ENCODE peak calls at places on chromosome 1, in ten cellular contexts. One of them, this sample, is unnamed.

GRCh38 chr1:119743776-119744597 is 24.7 kb downstream of the HMGCS2 start:
- DNase-seq in gastrocnemius medialis: no peak
- DNase-seq in esophagus squamous epithelium: no peak
- DNase-seq in vagina: no peak
- DNase-seq in H1: peak
- DNase-seq in IMR-90: peak
- DNase-seq in right lobe of liver: peak
- DNase-seq in HCT116: peak
- DNase-seq in heart left ventricle: no peak
- DNase-seq in tibial nerve: peak
- DNase-seq in this sample: peak

GRCh38 chr1:110210604-110211502 is 739 bp downstream of the KCNC4 start:
- DNase-seq in H1: peak
- DNase-seq in vagina: no peak
- DNase-seq in heart left ventricle: peak
- DNase-seq in gastrocnemius medialis: no peak
- DNase-seq in IMR-90: no peak
- DNase-seq in tibial nerve: no peak
- DNase-seq in right lobe of liver: no peak
- DNase-seq in HCT116: no peak
- DNase-seq in esophagus squamous epithelium: no peak
- DNase-seq in this sample: peak

GRCh38 chr1:24321712-24322635 is 2.8 kb downstream of the GRHL3 start:
- DNase-seq in H1: no peak
- DNase-seq in esophagus squamous epithelium: no peak
- DNase-seq in IMR-90: peak
- DNase-seq in heart left ventricle: peak
- DNase-seq in tibial nerve: no peak
- DNase-seq in vagina: no peak
- DNase-seq in HCT116: peak
- DNase-seq in gastrocnemius medialis: peak
- DNase-seq in right lobe of liver: peak
- DNase-seq in this sample: no peak

GRCh38 chr1:57061369-57061768 is 95.6 kb upstream of the C8B start:
- DNase-seq in IMR-90: peak
- DNase-seq in H1: no peak
- DNase-seq in vagina: no peak
- DNase-seq in esophagus squamous epithelium: no peak
- DNase-seq in HCT116: no peak
- DNase-seq in right lobe of liver: no peak
- DNase-seq in tibial nerve: no peak
- DNase-seq in heart left ventricle: no peak
- DNase-seq in gastrocnemius medialis: no peak
- DNase-seq in this sample: peak

GRCh38 chr1:109299087-109299983 is 7.5 kb downstream of the MYBPHL start:
- DNase-seq in H1: no peak
- DNase-seq in HCT116: no peak
- DNase-seq in esophagus squamous epithelium: no peak
- DNase-seq in vagina: no peak
- DNase-seq in tibial nerve: peak
- DNase-seq in gastrocnemius medialis: peak
- DNase-seq in heart left ventricle: peak
- DNase-seq in right lobe of liver: no peak
- DNase-seq in IMR-90: peak
- DNase-seq in this sample: no peak

GRCh38 chr1:104919188-104919587 is 1169.5 kb downstream of the AMY1C start:
- DNase-seq in IMR-90: no peak
- DNase-seq in HCT116: no peak
- DNase-seq in gastrocnemius medialis: no peak
- DNase-seq in H1: no peak
- DNase-seq in vagina: no peak
- DNase-seq in heart left ventricle: no peak
- DNase-seq in esophagus squamous epithelium: no peak
- DNase-seq in tibial nerve: no peak
- DNase-seq in right lobe of liver: no peak
- DNase-seq in this sample: no peak

GRCh38 chr1:1205769-1206375 is 520 bp downstream of the TNFRSF18 start:
- DNase-seq in HCT116: no peak
- DNase-seq in heart left ventricle: peak
- DNase-seq in gastrocnemius medialis: no peak
- DNase-seq in tibial nerve: no peak
- DNase-seq in IMR-90: no peak
- DNase-seq in esophagus squamous epithelium: no peak
- DNase-seq in vagina: no peak
- DNase-seq in H1: no peak
- DNase-seq in right lobe of liver: peak
- DNase-seq in this sample: no peak

GRCh38 chr1:55702064-55702463 is 486.9 kb upstream of the USP24 start:
- DNase-seq in H1: no peak
- DNase-seq in esophagus squamous epithelium: no peak
- DNase-seq in HCT116: peak
- DNase-seq in IMR-90: no peak
- DNase-seq in tibial nerve: no peak
- DNase-seq in vagina: no peak
- DNase-seq in right lobe of liver: no peak
- DNase-seq in gastrocnemius medialis: no peak
- DNase-seq in heart left ventricle: no peak
- DNase-seq in this sample: no peak

GRCh38 chr1:151807131-151807530 is 1.9 kb upstream of the LINGO4 start:
- DNase-seq in IMR-90: no peak
- DNase-seq in right lobe of liver: no peak
- DNase-seq in gastrocnemius medialis: peak
- DNase-seq in vagina: no peak
- DNase-seq in H1: no peak
- DNase-seq in esophagus squamous epithelium: no peak
- DNase-seq in HCT116: no peak
- DNase-seq in tibial nerve: no peak
- DNase-seq in heart left ventricle: no peak
- DNase-seq in this sample: no peak

GRCh38 chr1:109994654-109995053 is 10.1 kb downstream of the AHCYL1 start:
- DNase-seq in H1: no peak
- DNase-seq in tibial nerve: no peak
- DNase-seq in vagina: no peak
- DNase-seq in IMR-90: no peak
- DNase-seq in right lobe of liver: no peak
- DNase-seq in HCT116: no peak
- DNase-seq in heart left ventricle: no peak
- DNase-seq in gastrocnemius medialis: no peak
- DNase-seq in esophagus squamous epithelium: no peak
- DNase-seq in this sample: no peak

GRCh38 chr1:10045480-10046355 is 13.0 kb downstream of the UBE4B start:
- DNase-seq in right lobe of liver: peak
- DNase-seq in H1: no peak
- DNase-seq in esophagus squamous epithelium: no peak
- DNase-seq in vagina: no peak
- DNase-seq in tibial nerve: no peak
- DNase-seq in IMR-90: peak
- DNase-seq in gastrocnemius medialis: peak
- DNase-seq in HCT116: no peak
- DNase-seq in heart left ventricle: no peak
- DNase-seq in this sample: peak

GRCh38 chr1:50667272-50667671 is 244.0 kb upstream of the DMRTA2 start:
- DNase-seq in H1: no peak
- DNase-seq in vagina: no peak
- DNase-seq in esophagus squamous epithelium: no peak
- DNase-seq in tibial nerve: no peak
- DNase-seq in gastrocnemius medialis: no peak
- DNase-seq in IMR-90: no peak
- DNase-seq in HCT116: no peak
- DNase-seq in right lobe of liver: no peak
- DNase-seq in heart left ventricle: no peak
- DNase-seq in this sample: no peak

GRCh38 chr1:46203738-46204405 is 738 bp downstream of the LURAP1 start:
- DNase-seq in gastrocnemius medialis: no peak
- DNase-seq in right lobe of liver: no peak
- DNase-seq in H1: no peak
- DNase-seq in heart left ventricle: no peak
- DNase-seq in IMR-90: no peak
- DNase-seq in tibial nerve: no peak
- DNase-seq in HCT116: no peak
- DNase-seq in esophagus squamous epithelium: no peak
- DNase-seq in vagina: no peak
- DNase-seq in this sample: no peak

GRCh38 chr1:235056937-235057336 is 71.7 kb downstream of the TOMM20 start:
- DNase-seq in heart left ventricle: no peak
- DNase-seq in vagina: no peak
- DNase-seq in gastrocnemius medialis: peak
- DNase-seq in esophagus squamous epithelium: no peak
- DNase-seq in tibial nerve: no peak
- DNase-seq in H1: no peak
- DNase-seq in right lobe of liver: no peak
- DNase-seq in IMR-90: no peak
- DNase-seq in HCT116: no peak
- DNase-seq in this sample: no peak

DNA sequence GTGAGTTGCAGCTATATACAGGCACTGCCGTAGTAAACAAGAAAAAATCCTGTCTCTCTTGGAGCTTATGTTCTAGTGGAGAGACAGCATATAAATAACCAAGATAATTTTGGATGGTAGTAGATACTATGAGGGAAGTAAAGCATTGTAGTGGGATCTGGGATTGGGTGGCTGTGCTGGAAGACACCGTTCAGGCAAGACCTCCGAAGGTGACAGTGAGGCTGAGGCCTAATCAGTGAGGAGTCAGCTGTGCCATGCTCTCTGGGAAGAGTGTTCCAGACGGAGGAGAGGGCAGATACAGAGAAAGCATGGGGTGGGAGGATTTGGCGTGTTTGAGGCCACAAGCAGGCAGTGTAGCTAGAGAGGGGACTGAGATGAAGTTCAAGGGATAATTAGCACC is 6.0 kb downstream of the TMEM222 start:
- DNase-seq in IMR-90: no peak
- DNase-seq in H1: no peak
- DNase-seq in heart left ventricle: no peak
- DNase-seq in esophagus squamous epithelium: no peak
- DNase-seq in HCT116: no peak
- DNase-seq in vagina: no peak
- DNase-seq in tibial nerve: no peak
- DNase-seq in right lobe of liver: no peak
- DNase-seq in gastrocnemius medialis: no peak
- DNase-seq in this sample: no peak
- TF ChIP-seq CTCF in IMR-90: no peak
- TF ChIP-seq CTCF in H1: no peak
- TF ChIP-seq CTCF in heart left ventricle: no peak
- TF ChIP-seq CTCF in esophagus squamous epithelium: no peak
- TF ChIP-seq CTCF in HCT116: no peak
- TF ChIP-seq CTCF in vagina: no peak
- TF ChIP-seq CTCF in tibial nerve: no peak
- TF ChIP-seq CTCF in right lobe of liver: no peak
- TF ChIP-seq CTCF in gastrocnemius medialis: no peak
- TF ChIP-seq CTCF in this sample: no peak

DNA sequence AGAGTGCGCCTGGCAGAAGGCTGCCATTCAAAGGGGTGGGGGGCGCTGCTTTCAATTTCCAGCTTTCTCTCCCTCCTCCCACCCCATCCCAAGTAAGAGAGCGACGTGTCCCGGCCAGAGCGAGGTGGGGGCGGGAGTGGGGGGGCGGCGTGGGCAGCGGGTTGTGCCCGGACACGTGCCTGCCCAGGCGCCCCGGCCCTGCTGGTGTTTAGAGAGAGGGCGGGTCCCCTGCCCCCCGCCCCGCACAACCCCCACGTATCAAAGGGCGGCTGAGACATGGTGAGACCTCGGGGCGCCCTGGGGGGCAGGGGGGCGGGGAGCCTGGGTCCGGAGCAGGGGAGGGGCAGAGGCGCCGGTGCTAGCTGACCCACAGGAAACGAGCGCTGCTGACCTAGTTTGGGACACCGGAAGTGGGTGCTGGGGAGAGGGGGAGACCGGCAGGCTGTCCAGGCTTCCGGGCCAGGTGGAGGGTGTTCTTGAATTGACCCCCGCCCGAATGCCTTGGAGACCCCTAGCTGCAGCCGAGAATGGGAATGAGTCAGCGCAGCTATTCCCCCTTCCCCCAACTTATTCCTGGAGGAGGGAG is 1.3 kb downstream of the ZBTB7B start:
- DNase-seq in heart left ventricle: peak
- DNase-seq in IMR-90: peak
- DNase-seq in vagina: peak
- DNase-seq in HCT116: no peak
- DNase-seq in gastrocnemius medialis: peak
- DNase-seq in H1: peak
- DNase-seq in tibial nerve: peak
- DNase-seq in esophagus squamous epithelium: no peak
- DNase-seq in right lobe of liver: peak
- DNase-seq in this sample: peak
- TF ChIP-seq POLR2A in heart left ventricle: no peak
- TF ChIP-seq POLR2A in IMR-90: no peak
- TF ChIP-seq POLR2A in vagina: no peak
- TF ChIP-seq POLR2A in HCT116: peak
- TF ChIP-seq POLR2A in gastrocnemius medialis: peak
- TF ChIP-seq POLR2A in H1: no peak
- TF ChIP-seq POLR2A in tibial nerve: no peak
- TF ChIP-seq POLR2A in esophagus squamous epithelium: peak
- TF ChIP-seq POLR2A in right lobe of liver: peak
- TF ChIP-seq POLR2A in this sample: peak

GRCh38 chr1:185695299-185695698 is 38.9 kb upstream of the HMCN1 start:
- DNase-seq in esophagus squamous epithelium: no peak
- DNase-seq in vagina: no peak
- DNase-seq in HCT116: no peak
- DNase-seq in H1: no peak
- DNase-seq in IMR-90: no peak
- DNase-seq in heart left ventricle: no peak
- DNase-seq in gastrocnemius medialis: no peak
- DNase-seq in right lobe of liver: no peak
- DNase-seq in tibial nerve: no peak
- DNase-seq in this sample: no peak
- TF ChIP-seq CTCF in esophagus squamous epithelium: peak
- TF ChIP-seq CTCF in vagina: no peak
- TF ChIP-seq CTCF in HCT116: peak
- TF ChIP-seq CTCF in H1: no peak
- TF ChIP-seq CTCF in IMR-90: peak
- TF ChIP-seq CTCF in heart left ventricle: no peak
- TF ChIP-seq CTCF in gastrocnemius medialis: no peak
- TF ChIP-seq CTCF in right lobe of liver: no peak
- TF ChIP-seq CTCF in tibial nerve: no peak
- TF ChIP-seq CTCF in this sample: peak

GRCh38 chr1:223834660-223835263 is 11.0 kb downstream of the TP53BP2 start:
- DNase-seq in tibial nerve: no peak
- DNase-seq in IMR-90: peak
- DNase-seq in vagina: no peak
- DNase-seq in HCT116: no peak
- DNase-seq in right lobe of liver: no peak
- DNase-seq in heart left ventricle: no peak
- DNase-seq in H1: no peak
- DNase-seq in gastrocnemius medialis: no peak
- DNase-seq in esophagus squamous epithelium: no peak
- DNase-seq in this sample: no peak
- TF ChIP-seq POLR2A in tibial nerve: no peak
- TF ChIP-seq POLR2A in IMR-90: no peak
- TF ChIP-seq POLR2A in vagina: no peak
- TF ChIP-seq POLR2A in HCT116: no peak
- TF ChIP-seq POLR2A in right lobe of liver: no peak
- TF ChIP-seq POLR2A in heart left ventricle: no peak
- TF ChIP-seq POLR2A in H1: no peak
- TF ChIP-seq POLR2A in gastrocnemius medialis: no peak
- TF ChIP-seq POLR2A in esophagus squamous epithelium: no peak
- TF ChIP-seq POLR2A in this sample: no peak

GRCh38 chr1:237383825-237384612 is 342.0 kb downstream of the RYR2 start:
- DNase-seq in esophagus squamous epithelium: no peak
- DNase-seq in heart left ventricle: no peak
- DNase-seq in vagina: no peak
- DNase-seq in HCT116: no peak
- DNase-seq in right lobe of liver: no peak
- DNase-seq in IMR-90: peak
- DNase-seq in tibial nerve: no peak
- DNase-seq in gastrocnemius medialis: no peak
- DNase-seq in H1: no peak
- DNase-seq in this sample: no peak
- TF ChIP-seq CTCF in esophagus squamous epithelium: no peak
- TF ChIP-seq CTCF in heart left ventricle: no peak
- TF ChIP-seq CTCF in vagina: no peak
- TF ChIP-seq CTCF in HCT116: no peak
- TF ChIP-seq CTCF in right lobe of liver: no peak
- TF ChIP-seq CTCF in IMR-90: no peak
- TF ChIP-seq CTCF in tibial nerve: no peak
- TF ChIP-seq CTCF in gastrocnemius medialis: no peak
- TF ChIP-seq CTCF in H1: no peak
- TF ChIP-seq CTCF in this sample: no peak